ENCODE peak calls at places on chromosomes 7 and 10, in six cellular contexts. U is kidney epithelial cell, G is fibroblast of villous mesenchyme, F is adrenal gland, L is GM12865, C is neural progenitor cell. V is an unnamed sample.

GRCh38 chr10:110498087-110498981 is 627 bp downstream of the DUSP5 start:
- DNase-seq in U (no peak), G (peak), F (peak), L (peak), C (peak), V (no peak)

GRCh38 chr10:32308027-32308603 is 38.8 kb downstream of the EPC1 start:
- DNase-seq in U (no peak), G (no peak), F (no peak), L (peak), C (no peak), V (no peak)

GRCh38 chr7:42856605-42856987 is 55.3 kb downstream of the C7orf25 start:
- DNase-seq in U (no peak), G (no peak), F (no peak), L (no peak), C (no peak), V (no peak)

GRCh38 chr7:50142421-50143113 is 49.5 kb upstream of the ZPBP start:
- DNase-seq in U (no peak), G (peak), F (no peak), L (peak), C (peak), V (no peak)

GRCh38 chr7:27237735-27238334 is 4.8 kb upstream of the EVX1 start:
- DNase-seq in U (peak), G (peak), F (no peak), L (no peak), C (no peak), V (no peak)

GRCh38 chr10:84308481-84309304 is 19.7 kb upstream of the CCSER2 start:
- DNase-seq in U (peak), G (peak), F (peak), L (peak), C (no peak), V (no peak)

GRCh38 chr10:129951251-129951808 is 12.7 kb downstream of the EBF3 start:
- DNase-seq in U (no peak), G (no peak), F (no peak), L (no peak), C (no peak), V (no peak)

GRCh38 chr7:40219917-40220316 is 85.1 kb downstream of the SUGCT start:
- DNase-seq in U (no peak), G (peak), F (no peak), L (no peak), C (no peak), V (no peak)

GRCh38 chr10:11869211-11869610 is 46.1 kb downstream of the PROSER2 start:
- DNase-seq in U (no peak), G (no peak), F (no peak), L (no peak), C (no peak), V (no peak)

GRCh38 chr7:33109758-33110238 is 594 bp upstream of the RP9 start:
- DNase-seq in U (no peak), G (no peak), F (no peak), L (no peak), C (no peak), V (no peak)

GRCh38 chr10:118981946-118982345 is 47.6 kb upstream of the NANOS1 start:
- DNase-seq in U (no peak), G (no peak), F (peak), L (no peak), C (no peak), V (no peak)

GRCh38 chr7:127885843-127886242 is 145.4 kb downstream of the LRRC4 start:
- DNase-seq in U (no peak), G (peak), F (peak), L (no peak), C (no peak), V (no peak)

GRCh38 chr10:34280599-34281374 is 534.3 kb downstream of the PARD3 start:
- DNase-seq in U (peak), G (peak), F (peak), L (no peak), C (peak), V (no peak)

GRCh38 chr7:96013836-96014235 is 241.5 kb downstream of the DYNC1I1 start:
- DNase-seq in U (no peak), G (no peak), F (no peak), L (no peak), C (no peak), V (no peak)

GRCh38 chr10:60134548-60134947 is 228.2 kb upstream of the CCDC6 start:
- DNase-seq in U (no peak), G (peak), F (no peak), L (no peak), C (no peak), V (no peak)

GRCh38 chr10:76085773-76086570 is 654.5 kb downstream of the LRMDA start:
- DNase-seq in U (no peak), G (peak), F (no peak), L (no peak), C (no peak), V (no peak)

GRCh38 chr7:29146082-29146706 is at the start of gene CPVL:
- DNase-seq in U (no peak), G (no peak), F (peak), L (no peak), C (peak), V (no peak)

GRCh38 chr10:98242823-98243222 is 25.2 kb downstream of the LOXL4 start:
- DNase-seq in U (no peak), G (peak), F (no peak), L (no peak), C (no peak), V (no peak)

GRCh38 chr10:84214612-84215235 is 10.6 kb downstream of the LRIT2 start:
- DNase-seq in U (no peak), G (no peak), F (peak), L (peak), C (peak), V (no peak)

GRCh38 chr10:29703276-29703675 is 68.5 kb upstream of the SVIL start:
- DNase-seq in U (no peak), G (no peak), F (no peak), L (no peak), C (no peak), V (no peak)

GRCh38 chr7:128268233-128268632 is 27.2 kb downstream of the LEP start:
- DNase-seq in U (no peak), G (no peak), F (no peak), L (no peak), C (peak), V (no peak)

GRCh38 chr7:158683541-158683940 is 21.1 kb downstream of the NCAPG2 start:
- DNase-seq in U (no peak), G (no peak), F (no peak), L (no peak), C (no peak), V (no peak)

GRCh38 chr10:99430116-99430450 is 341 bp downstream of the GOT1 start:
- DNase-seq in U (no peak), G (no peak), F (no peak), L (no peak), C (no peak), V (peak)

GRCh38 chr10:62348029-62348428 is 26.1 kb upstream of the ZNF365 start:
- DNase-seq in U (no peak), G (no peak), F (no peak), L (no peak), C (no peak), V (no peak)

GRCh38 chr10:132560248-132560731 is 22.7 kb downstream of the INPP5A start:
- DNase-seq in U (no peak), G (peak), F (no peak), L (no peak), C (no peak), V (no peak)

GRCh38 chr10:118216071-118216470 is 126.1 kb downstream of the FAM204A start:
- DNase-seq in U (no peak), G (peak), F (no peak), L (no peak), C (no peak), V (no peak)

GRCh38 chr10:21506351-21506750 is 19.1 kb downstream of the SKIDA1 start:
- DNase-seq in U (no peak), G (no peak), F (no peak), L (no peak), C (peak), V (no peak)

GRCh38 chr10:45439365-45439764 is 65.3 kb downstream of the ALOX5 start:
- DNase-seq in U (no peak), G (no peak), F (no peak), L (no peak), C (no peak), V (no peak)

GRCh38 chr10:130160775-130161174 is 24.6 kb downstream of the GLRX3 start:
- DNase-seq in U (no peak), G (peak), F (no peak), L (peak), C (no peak), V (no peak)

GRCh38 chr10:69948261-69948660 is 104.4 kb upstream of the MACROH2A2 start:
- DNase-seq in U (no peak), G (no peak), F (no peak), L (no peak), C (no peak), V (no peak)

GRCh38 chr10:43727935-43728334 is 79.3 kb upstream of the ZNF32 start:
- DNase-seq in U (no peak), G (no peak), F (no peak), L (no peak), C (no peak), V (no peak)

GRCh38 chr7:107834401-107834800 is 31.4 kb upstream of the SLC26A3 start:
- DNase-seq in U (no peak), G (no peak), F (no peak), L (no peak), C (no peak), V (no peak)

GRCh38 chr10:118207470-118208007 is 134.6 kb downstream of the FAM204A start:
- DNase-seq in U (no peak), G (no peak), F (no peak), L (no peak), C (no peak), V (no peak)

GRCh38 chr7:42207420-42207819 is 29.6 kb downstream of the GLI3 start:
- DNase-seq in U (no peak), G (no peak), F (no peak), L (no peak), C (no peak), V (no peak)

GRCh38 chr7:128831994-128832879 is 2.0 kb downstream of the FLNC start:
- DNase-seq in U (no peak), G (peak), F (no peak), L (no peak), C (peak), V (no peak)

GRCh38 chr10:48772059-48772458 is 87.4 kb downstream of the WDFY4 start:
- DNase-seq in U (no peak), G (no peak), F (no peak), L (no peak), C (no peak), V (no peak)

GRCh38 chr10:92146781-92147180 is 144.1 kb downstream of the CPEB3 start:
- DNase-seq in U (no peak), G (no peak), F (no peak), L (no peak), C (no peak), V (no peak)

GRCh38 chr10:69961864-69962745 is 90.5 kb upstream of the MACROH2A2 start:
- DNase-seq in U (no peak), G (no peak), F (no peak), L (no peak), C (no peak), V (no peak)

GRCh38 chr7:157601530-157601929 is 264.7 kb downstream of the DNAJB6 start:
- DNase-seq in U (no peak), G (no peak), F (no peak), L (no peak), C (no peak), V (no peak)

GRCh38 chr10:32204606-32205005 is 142.4 kb downstream of the EPC1 start:
- DNase-seq in U (no peak), G (peak), F (no peak), L (no peak), C (no peak), V (no peak)

DNA sequence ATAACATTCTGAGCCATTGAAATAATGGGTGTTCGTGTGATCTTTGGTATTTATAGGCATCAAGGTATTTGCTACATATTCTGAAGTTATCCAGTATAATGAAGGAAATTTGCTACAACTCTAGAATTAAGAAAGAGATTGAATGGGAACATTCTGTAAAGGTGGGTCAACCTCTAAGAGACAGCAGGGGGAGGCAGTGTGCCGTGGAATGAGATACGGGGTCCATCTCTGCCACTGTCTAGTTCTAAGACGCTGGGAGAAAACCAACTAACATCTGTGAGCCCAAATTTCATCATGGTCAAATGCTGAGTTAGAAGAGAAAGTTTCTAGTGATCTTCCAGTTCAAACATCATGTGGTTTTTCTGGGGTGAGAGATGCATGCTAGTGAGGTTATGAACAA is 368.9 kb downstream of the SORCS1 start:
- DNase-seq in U (no peak), G (peak), F (peak), L (peak), C (peak), V (peak)
- TF ChIP-seq CTCF in U (peak), G (peak), F (peak), L (peak), C (peak), V (peak)

DNA sequence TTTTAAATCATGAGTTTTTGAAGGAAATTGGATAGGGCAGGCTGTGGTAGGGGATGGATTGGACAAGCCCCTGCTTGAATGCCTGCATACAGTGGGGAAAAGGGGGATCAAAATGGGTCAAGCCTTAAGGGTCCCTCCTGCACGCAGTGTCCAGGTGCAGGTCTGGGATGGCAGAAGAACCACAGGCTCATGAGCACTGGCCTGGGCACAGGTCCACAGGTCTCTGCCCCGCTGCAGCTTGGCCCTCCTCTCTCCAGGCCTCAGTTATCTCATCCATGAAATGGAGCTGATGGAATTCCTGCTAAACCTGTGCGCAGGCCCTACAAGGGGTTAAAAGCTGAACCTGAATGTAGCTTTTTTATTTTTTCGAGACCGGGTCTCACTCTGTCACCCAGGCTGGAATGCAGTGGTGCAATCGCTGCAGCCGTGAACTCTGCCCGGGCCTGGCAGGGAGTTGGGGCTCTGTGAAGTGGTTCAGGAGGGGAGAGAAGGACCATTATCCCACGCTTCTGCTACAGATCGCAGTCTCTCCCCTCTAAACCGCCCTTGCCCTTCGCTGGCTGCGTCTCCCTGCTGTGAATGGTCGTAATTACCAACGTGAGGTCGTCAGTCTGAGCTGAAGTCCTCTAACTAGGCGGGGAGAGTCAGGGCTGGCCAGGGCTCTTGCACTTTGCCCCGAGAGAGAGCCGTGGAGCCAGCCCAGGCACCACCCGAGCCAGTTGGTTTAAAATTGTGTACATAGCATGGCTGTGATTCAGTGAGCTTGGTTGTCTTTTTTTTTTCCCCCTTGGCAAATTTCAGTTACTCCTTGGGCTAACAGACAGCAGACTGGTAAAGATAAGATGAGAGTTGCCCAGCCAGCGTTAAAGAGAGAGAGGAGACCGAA is 77.5 kb upstream of the GTF2I start:
- DNase-seq in U (no peak), G (peak), F (peak), L (no peak), C (no peak), V (no peak)
- H3K4me3 ChIP-seq in U (no peak), G (no peak), F (no peak), L (no peak), C (no peak), V (no peak)

DNA sequence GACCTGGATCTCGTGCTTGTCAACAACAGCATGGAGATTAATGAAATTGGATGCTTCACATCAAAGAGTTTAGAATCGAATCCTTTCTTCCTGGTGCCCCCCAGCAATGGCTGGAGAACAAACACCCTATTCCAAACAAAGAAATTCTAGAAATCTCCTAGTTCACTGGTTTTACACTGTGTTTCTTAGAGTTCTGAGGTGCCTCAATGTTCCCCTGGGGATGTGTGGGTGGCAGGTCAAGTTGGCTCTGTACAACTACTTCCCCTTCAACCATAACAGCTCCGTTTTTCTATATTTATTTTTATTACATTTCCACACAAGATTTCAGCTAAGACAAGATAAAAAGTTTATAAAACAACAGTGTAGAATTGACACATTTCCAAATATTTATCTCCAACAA is 22.5 kb downstream of the CH25H start:
- DNase-seq in U (no peak), G (no peak), F (no peak), L (no peak), C (no peak), V (no peak)
- TF ChIP-seq CTCF in U (no peak), G (no peak), F (no peak), L (no peak), C (no peak), V (no peak)

GRCh38 chr10:22657566-22658190 is 56.7 kb downstream of the PIP4K2A start:
- DNase-seq in U (no peak), G (peak), F (no peak), L (peak), C (no peak), V (no peak)
- H3K4me3 ChIP-seq in U (no peak), G (no peak), F (no peak), L (no peak), C (no peak), V (no peak)

GRCh38 chr7:79320741-79321473 is 132.6 kb downstream of the MAGI2 start:
- DNase-seq in U (no peak), G (no peak), F (no peak), L (no peak), C (no peak), V (no peak)
- TF ChIP-seq CTCF in U (no peak), G (no peak), F (no peak), L (no peak), C (no peak), V (no peak)

V was measured in GM12864.